ENCODE peak calls at places on chromosome 11, in seven cellular contexts. One of them, this sample, is unnamed.

GRCh38 chr11:17015639-17016125 is 1.5 kb upstream of the PLEKHA7 start:
- DNase-seq in skeletal muscle cell: peak
- DNase-seq in NCI-H748 treated with DMSO at 0.1 percent for 48 hours: no peak
- DNase-seq in mesenchymal stem cell: peak
- DNase-seq in heart right ventricle: peak
- DNase-seq in stimulated activated CD4-positive, alpha-beta T cell treated with anti-CD3 and anti-CD28 coated beads, Interleukin-15, amount 100 ng/mL, for 48 hours: no peak
- DNase-seq in T-helper 2 cell: no peak
- DNase-seq in this sample: no peak

GRCh38 chr11:58561394-58562102 is 14.1 kb downstream of the LPXN start:
- DNase-seq in skeletal muscle cell: no peak
- DNase-seq in mesenchymal stem cell: no peak
- DNase-seq in NCI-H748 treated with DMSO at 0.1 percent for 48 hours: no peak
- DNase-seq in heart right ventricle: no peak
- DNase-seq in T-helper 2 cell: no peak
- DNase-seq in stimulated activated CD4-positive, alpha-beta T cell treated with anti-CD3 and anti-CD28 coated beads, Interleukin-15, amount 100 ng/mL, for 48 hours: no peak
- DNase-seq in this sample: no peak

GRCh38 chr11:83007909-83008580 is 63.7 kb downstream of the RAB30 start:
- DNase-seq in heart right ventricle: peak
- DNase-seq in T-helper 2 cell: no peak
- DNase-seq in NCI-H748 treated with DMSO at 0.1 percent for 48 hours: peak
- DNase-seq in skeletal muscle cell: no peak
- DNase-seq in stimulated activated CD4-positive, alpha-beta T cell treated with anti-CD3 and anti-CD28 coated beads, Interleukin-15, amount 100 ng/mL, for 48 hours: no peak
- DNase-seq in mesenchymal stem cell: peak
- DNase-seq in this sample: no peak

GRCh38 chr11:14578551-14578956 is 58.4 kb upstream of the PSMA1 start:
- DNase-seq in T-helper 2 cell: no peak
- DNase-seq in mesenchymal stem cell: peak
- DNase-seq in stimulated activated CD4-positive, alpha-beta T cell treated with anti-CD3 and anti-CD28 coated beads, Interleukin-15, amount 100 ng/mL, for 48 hours: peak
- DNase-seq in skeletal muscle cell: peak
- DNase-seq in heart right ventricle: peak
- DNase-seq in NCI-H748 treated with DMSO at 0.1 percent for 48 hours: peak
- DNase-seq in this sample: peak

GRCh38 chr11:45151362-45151982 is 5.0 kb downstream of the PRDM11 start:
- DNase-seq in heart right ventricle: no peak
- DNase-seq in mesenchymal stem cell: no peak
- DNase-seq in T-helper 2 cell: no peak
- DNase-seq in NCI-H748 treated with DMSO at 0.1 percent for 48 hours: no peak
- DNase-seq in stimulated activated CD4-positive, alpha-beta T cell treated with anti-CD3 and anti-CD28 coated beads, Interleukin-15, amount 100 ng/mL, for 48 hours: no peak
- DNase-seq in skeletal muscle cell: no peak
- DNase-seq in this sample: no peak

GRCh38 chr11:503179-503981 is 3.7 kb downstream of the RNH1 start:
- DNase-seq in NCI-H748 treated with DMSO at 0.1 percent for 48 hours: no peak
- DNase-seq in stimulated activated CD4-positive, alpha-beta T cell treated with anti-CD3 and anti-CD28 coated beads, Interleukin-15, amount 100 ng/mL, for 48 hours: no peak
- DNase-seq in skeletal muscle cell: no peak
- DNase-seq in heart right ventricle: no peak
- DNase-seq in mesenchymal stem cell: no peak
- DNase-seq in T-helper 2 cell: no peak
- DNase-seq in this sample: no peak

GRCh38 chr11:909406-909805 is 1.2 kb downstream of the CHID1 start:
- DNase-seq in heart right ventricle: no peak
- DNase-seq in mesenchymal stem cell: no peak
- DNase-seq in stimulated activated CD4-positive, alpha-beta T cell treated with anti-CD3 and anti-CD28 coated beads, Interleukin-15, amount 100 ng/mL, for 48 hours: no peak
- DNase-seq in T-helper 2 cell: no peak
- DNase-seq in skeletal muscle cell: no peak
- DNase-seq in NCI-H748 treated with DMSO at 0.1 percent for 48 hours: no peak
- DNase-seq in this sample: no peak

GRCh38 chr11:18046116-18046777 is at the start of gene TPH1:
- DNase-seq in stimulated activated CD4-positive, alpha-beta T cell treated with anti-CD3 and anti-CD28 coated beads, Interleukin-15, amount 100 ng/mL, for 48 hours: no peak
- DNase-seq in heart right ventricle: peak
- DNase-seq in T-helper 2 cell: no peak
- DNase-seq in NCI-H748 treated with DMSO at 0.1 percent for 48 hours: no peak
- DNase-seq in skeletal muscle cell: no peak
- DNase-seq in mesenchymal stem cell: peak
- DNase-seq in this sample: no peak

GRCh38 chr11:118532091-118532490 is 1.1 kb downstream of the TMEM25 start:
- DNase-seq in heart right ventricle: no peak
- DNase-seq in T-helper 2 cell: no peak
- DNase-seq in skeletal muscle cell: no peak
- DNase-seq in stimulated activated CD4-positive, alpha-beta T cell treated with anti-CD3 and anti-CD28 coated beads, Interleukin-15, amount 100 ng/mL, for 48 hours: no peak
- DNase-seq in mesenchymal stem cell: no peak
- DNase-seq in NCI-H748 treated with DMSO at 0.1 percent for 48 hours: no peak
- DNase-seq in this sample: no peak

GRCh38 chr11:131938321-131938751 is 567.9 kb downstream of the NTM start:
- DNase-seq in skeletal muscle cell: no peak
- DNase-seq in NCI-H748 treated with DMSO at 0.1 percent for 48 hours: no peak
- DNase-seq in T-helper 2 cell: no peak
- DNase-seq in mesenchymal stem cell: no peak
- DNase-seq in stimulated activated CD4-positive, alpha-beta T cell treated with anti-CD3 and anti-CD28 coated beads, Interleukin-15, amount 100 ng/mL, for 48 hours: no peak
- DNase-seq in heart right ventricle: no peak
- DNase-seq in this sample: no peak

GRCh38 chr11:78647986-78648875 is 73.6 kb upstream of the NARS2 start:
- DNase-seq in stimulated activated CD4-positive, alpha-beta T cell treated with anti-CD3 and anti-CD28 coated beads, Interleukin-15, amount 100 ng/mL, for 48 hours: no peak
- DNase-seq in NCI-H748 treated with DMSO at 0.1 percent for 48 hours: peak
- DNase-seq in heart right ventricle: no peak
- DNase-seq in mesenchymal stem cell: no peak
- DNase-seq in skeletal muscle cell: no peak
- DNase-seq in T-helper 2 cell: no peak
- DNase-seq in this sample: no peak

GRCh38 chr11:31237819-31238771 is 131.4 kb downstream of the DCDC1 start:
- DNase-seq in T-helper 2 cell: no peak
- DNase-seq in stimulated activated CD4-positive, alpha-beta T cell treated with anti-CD3 and anti-CD28 coated beads, Interleukin-15, amount 100 ng/mL, for 48 hours: no peak
- DNase-seq in skeletal muscle cell: no peak
- DNase-seq in mesenchymal stem cell: peak
- DNase-seq in heart right ventricle: no peak
- DNase-seq in NCI-H748 treated with DMSO at 0.1 percent for 48 hours: no peak
- DNase-seq in this sample: no peak

GRCh38 chr11:112012877-112013276 is 12.3 kb upstream of the DLAT start:
- DNase-seq in T-helper 2 cell: no peak
- DNase-seq in skeletal muscle cell: peak
- DNase-seq in stimulated activated CD4-positive, alpha-beta T cell treated with anti-CD3 and anti-CD28 coated beads, Interleukin-15, amount 100 ng/mL, for 48 hours: no peak
- DNase-seq in NCI-H748 treated with DMSO at 0.1 percent for 48 hours: no peak
- DNase-seq in heart right ventricle: no peak
- DNase-seq in mesenchymal stem cell: peak
- DNase-seq in this sample: no peak

GRCh38 chr11:95937358-95937757 is 13.5 kb upstream of the MTMR2 start:
- DNase-seq in stimulated activated CD4-positive, alpha-beta T cell treated with anti-CD3 and anti-CD28 coated beads, Interleukin-15, amount 100 ng/mL, for 48 hours: no peak
- DNase-seq in mesenchymal stem cell: peak
- DNase-seq in T-helper 2 cell: no peak
- DNase-seq in heart right ventricle: no peak
- DNase-seq in skeletal muscle cell: no peak
- DNase-seq in NCI-H748 treated with DMSO at 0.1 percent for 48 hours: no peak
- DNase-seq in this sample: no peak

GRCh38 chr11:122556605-122557004 is 98.9 kb upstream of the UBASH3B start:
- DNase-seq in T-helper 2 cell: no peak
- DNase-seq in mesenchymal stem cell: no peak
- DNase-seq in heart right ventricle: no peak
- DNase-seq in stimulated activated CD4-positive, alpha-beta T cell treated with anti-CD3 and anti-CD28 coated beads, Interleukin-15, amount 100 ng/mL, for 48 hours: no peak
- DNase-seq in NCI-H748 treated with DMSO at 0.1 percent for 48 hours: no peak
- DNase-seq in skeletal muscle cell: no peak
- DNase-seq in this sample: peak

GRCh38 chr11:15837901-15838489 is 518.4 kb downstream of the SOX6 start:
- DNase-seq in heart right ventricle: no peak
- DNase-seq in T-helper 2 cell: no peak
- DNase-seq in NCI-H748 treated with DMSO at 0.1 percent for 48 hours: no peak
- DNase-seq in stimulated activated CD4-positive, alpha-beta T cell treated with anti-CD3 and anti-CD28 coated beads, Interleukin-15, amount 100 ng/mL, for 48 hours: no peak
- DNase-seq in mesenchymal stem cell: peak
- DNase-seq in skeletal muscle cell: no peak
- DNase-seq in this sample: no peak

GRCh38 chr11:132913886-132914285 is 618.4 kb downstream of the OPCML start:
- DNase-seq in stimulated activated CD4-positive, alpha-beta T cell treated with anti-CD3 and anti-CD28 coated beads, Interleukin-15, amount 100 ng/mL, for 48 hours: no peak
- DNase-seq in NCI-H748 treated with DMSO at 0.1 percent for 48 hours: no peak
- DNase-seq in heart right ventricle: no peak
- DNase-seq in mesenchymal stem cell: no peak
- DNase-seq in T-helper 2 cell: no peak
- DNase-seq in skeletal muscle cell: no peak
- DNase-seq in this sample: no peak

GRCh38 chr11:109808569-109808968 is 284.6 kb upstream of the ZC3H12C start:
- DNase-seq in NCI-H748 treated with DMSO at 0.1 percent for 48 hours: no peak
- DNase-seq in heart right ventricle: no peak
- DNase-seq in mesenchymal stem cell: peak
- DNase-seq in stimulated activated CD4-positive, alpha-beta T cell treated with anti-CD3 and anti-CD28 coated beads, Interleukin-15, amount 100 ng/mL, for 48 hours: no peak
- DNase-seq in T-helper 2 cell: no peak
- DNase-seq in skeletal muscle cell: no peak
- DNase-seq in this sample: no peak

GRCh38 chr11:1498262-1498661 is 11.7 kb upstream of the MOB2 start:
- DNase-seq in NCI-H748 treated with DMSO at 0.1 percent for 48 hours: no peak
- DNase-seq in skeletal muscle cell: no peak
- DNase-seq in heart right ventricle: no peak
- DNase-seq in stimulated activated CD4-positive, alpha-beta T cell treated with anti-CD3 and anti-CD28 coated beads, Interleukin-15, amount 100 ng/mL, for 48 hours: no peak
- DNase-seq in mesenchymal stem cell: no peak
- DNase-seq in T-helper 2 cell: no peak
- DNase-seq in this sample: no peak

GRCh38 chr11:79939111-79939510 is 498.3 kb upstream of the TENM4 start:
- DNase-seq in T-helper 2 cell: no peak
- DNase-seq in heart right ventricle: no peak
- DNase-seq in mesenchymal stem cell: no peak
- DNase-seq in skeletal muscle cell: no peak
- DNase-seq in NCI-H748 treated with DMSO at 0.1 percent for 48 hours: no peak
- DNase-seq in stimulated activated CD4-positive, alpha-beta T cell treated with anti-CD3 and anti-CD28 coated beads, Interleukin-15, amount 100 ng/mL, for 48 hours: no peak
- DNase-seq in this sample: no peak

GRCh38 chr11:20719821-20720220 is 50.4 kb downstream of the NELL1 start:
- DNase-seq in heart right ventricle: no peak
- DNase-seq in skeletal muscle cell: no peak
- DNase-seq in mesenchymal stem cell: no peak
- DNase-seq in stimulated activated CD4-positive, alpha-beta T cell treated with anti-CD3 and anti-CD28 coated beads, Interleukin-15, amount 100 ng/mL, for 48 hours: no peak
- DNase-seq in T-helper 2 cell: no peak
- DNase-seq in NCI-H748 treated with DMSO at 0.1 percent for 48 hours: no peak
- DNase-seq in this sample: no peak

GRCh38 chr11:71438650-71439049 is 9.5 kb downstream of the DHCR7 start:
- DNase-seq in heart right ventricle: no peak
- DNase-seq in stimulated activated CD4-positive, alpha-beta T cell treated with anti-CD3 and anti-CD28 coated beads, Interleukin-15, amount 100 ng/mL, for 48 hours: no peak
- DNase-seq in skeletal muscle cell: no peak
- DNase-seq in NCI-H748 treated with DMSO at 0.1 percent for 48 hours: no peak
- DNase-seq in T-helper 2 cell: no peak
- DNase-seq in mesenchymal stem cell: no peak
- DNase-seq in this sample: no peak

GRCh38 chr11:44133335-44133946 is 38.0 kb downstream of the EXT2 start:
- DNase-seq in stimulated activated CD4-positive, alpha-beta T cell treated with anti-CD3 and anti-CD28 coated beads, Interleukin-15, amount 100 ng/mL, for 48 hours: no peak
- DNase-seq in NCI-H748 treated with DMSO at 0.1 percent for 48 hours: peak
- DNase-seq in T-helper 2 cell: no peak
- DNase-seq in mesenchymal stem cell: peak
- DNase-seq in skeletal muscle cell: peak
- DNase-seq in heart right ventricle: no peak
- DNase-seq in this sample: no peak

GRCh38 chr11:97956904-97957303 is 1063.8 kb upstream of the CNTN5 start:
- DNase-seq in NCI-H748 treated with DMSO at 0.1 percent for 48 hours: no peak
- DNase-seq in heart right ventricle: no peak
- DNase-seq in skeletal muscle cell: no peak
- DNase-seq in mesenchymal stem cell: no peak
- DNase-seq in T-helper 2 cell: no peak
- DNase-seq in stimulated activated CD4-positive, alpha-beta T cell treated with anti-CD3 and anti-CD28 coated beads, Interleukin-15, amount 100 ng/mL, for 48 hours: no peak
- DNase-seq in this sample: no peak

GRCh38 chr11:11836676-11837231 is 5.0 kb upstream of the USP47 start:
- DNase-seq in NCI-H748 treated with DMSO at 0.1 percent for 48 hours: no peak
- DNase-seq in T-helper 2 cell: no peak
- DNase-seq in skeletal muscle cell: no peak
- DNase-seq in mesenchymal stem cell: no peak
- DNase-seq in stimulated activated CD4-positive, alpha-beta T cell treated with anti-CD3 and anti-CD28 coated beads, Interleukin-15, amount 100 ng/mL, for 48 hours: no peak
- DNase-seq in heart right ventricle: no peak
- DNase-seq in this sample: no peak

GRCh38 chr11:129458756-129459535 is 83.3 kb downstream of the BARX2 start:
- DNase-seq in NCI-H748 treated with DMSO at 0.1 percent for 48 hours: peak
- DNase-seq in skeletal muscle cell: no peak
- DNase-seq in heart right ventricle: no peak
- DNase-seq in stimulated activated CD4-positive, alpha-beta T cell treated with anti-CD3 and anti-CD28 coated beads, Interleukin-15, amount 100 ng/mL, for 48 hours: no peak
- DNase-seq in T-helper 2 cell: no peak
- DNase-seq in mesenchymal stem cell: no peak
- DNase-seq in this sample: no peak

GRCh38 chr11:33545941-33546340 is 154.7 kb downstream of the C11orf91 start:
- DNase-seq in stimulated activated CD4-positive, alpha-beta T cell treated with anti-CD3 and anti-CD28 coated beads, Interleukin-15, amount 100 ng/mL, for 48 hours: no peak
- DNase-seq in heart right ventricle: no peak
- DNase-seq in skeletal muscle cell: no peak
- DNase-seq in T-helper 2 cell: no peak
- DNase-seq in mesenchymal stem cell: no peak
- DNase-seq in NCI-H748 treated with DMSO at 0.1 percent for 48 hours: no peak
- DNase-seq in this sample: no peak

GRCh38 chr11:65593518-65594414 is 1.8 kb downstream of the KCNK7 start:
- DNase-seq in skeletal muscle cell: no peak
- DNase-seq in NCI-H748 treated with DMSO at 0.1 percent for 48 hours: no peak
- DNase-seq in heart right ventricle: no peak
- DNase-seq in T-helper 2 cell: no peak
- DNase-seq in stimulated activated CD4-positive, alpha-beta T cell treated with anti-CD3 and anti-CD28 coated beads, Interleukin-15, amount 100 ng/mL, for 48 hours: no peak
- DNase-seq in mesenchymal stem cell: peak
- DNase-seq in this sample: peak

GRCh38 chr11:25702417-25702816 is 629.5 kb upstream of the ANO3 start:
- DNase-seq in heart right ventricle: no peak
- DNase-seq in NCI-H748 treated with DMSO at 0.1 percent for 48 hours: no peak
- DNase-seq in T-helper 2 cell: no peak
- DNase-seq in stimulated activated CD4-positive, alpha-beta T cell treated with anti-CD3 and anti-CD28 coated beads, Interleukin-15, amount 100 ng/mL, for 48 hours: no peak
- DNase-seq in skeletal muscle cell: no peak
- DNase-seq in mesenchymal stem cell: no peak
- DNase-seq in this sample: no peak

GRCh38 chr11:94494200-94494545 is 389 bp downstream of the ANKRD49 start:
- DNase-seq in T-helper 2 cell: no peak
- DNase-seq in heart right ventricle: no peak
- DNase-seq in stimulated activated CD4-positive, alpha-beta T cell treated with anti-CD3 and anti-CD28 coated beads, Interleukin-15, amount 100 ng/mL, for 48 hours: no peak
- DNase-seq in NCI-H748 treated with DMSO at 0.1 percent for 48 hours: no peak
- DNase-seq in skeletal muscle cell: no peak
- DNase-seq in mesenchymal stem cell: no peak
- DNase-seq in this sample: no peak

GRCh38 chr11:58963551-58964075 is 24.3 kb downstream of the GLYATL1 start:
- DNase-seq in stimulated activated CD4-positive, alpha-beta T cell treated with anti-CD3 and anti-CD28 coated beads, Interleukin-15, amount 100 ng/mL, for 48 hours: no peak
- DNase-seq in skeletal muscle cell: peak
- DNase-seq in mesenchymal stem cell: peak
- DNase-seq in NCI-H748 treated with DMSO at 0.1 percent for 48 hours: no peak
- DNase-seq in T-helper 2 cell: no peak
- DNase-seq in heart right ventricle: no peak
- DNase-seq in this sample: no peak

GRCh38 chr11:2382129-2382517 is 5.0 kb downstream of the CD81 start:
- DNase-seq in heart right ventricle: no peak
- DNase-seq in mesenchymal stem cell: no peak
- DNase-seq in skeletal muscle cell: no peak
- DNase-seq in stimulated activated CD4-positive, alpha-beta T cell treated with anti-CD3 and anti-CD28 coated beads, Interleukin-15, amount 100 ng/mL, for 48 hours: no peak
- DNase-seq in T-helper 2 cell: no peak
- DNase-seq in NCI-H748 treated with DMSO at 0.1 percent for 48 hours: no peak
- DNase-seq in this sample: no peak

GRCh38 chr11:62004473-62004872 is 37.0 kb upstream of the FTH1 start:
- DNase-seq in skeletal muscle cell: peak
- DNase-seq in mesenchymal stem cell: peak
- DNase-seq in stimulated activated CD4-positive, alpha-beta T cell treated with anti-CD3 and anti-CD28 coated beads, Interleukin-15, amount 100 ng/mL, for 48 hours: no peak
- DNase-seq in NCI-H748 treated with DMSO at 0.1 percent for 48 hours: no peak
- DNase-seq in T-helper 2 cell: no peak
- DNase-seq in heart right ventricle: no peak
- DNase-seq in this sample: no peak

This sample was measured in naive thymus-derived CD8-positive, alpha-beta T cell.